ENCODE peak calls at places on chromosomes 1 and 21, in six cellular contexts. One of them, this sample, is unnamed.

GRCh38 chr1:151729157-151729965 is 8.0 kb downstream of the RIIAD1 start:
- DNase-seq in mammary epithelial cell: no peak
- DNase-seq in SJSA1: no peak
- DNase-seq in HFF-Myc: no peak
- DNase-seq in CD8-positive, alpha-beta T cell: no peak
- DNase-seq in uterus: no peak
- DNase-seq in this sample: no peak

GRCh38 chr1:226215239-226215638 is 8.2 kb upstream of the MIXL1 start:
- DNase-seq in mammary epithelial cell: no peak
- DNase-seq in SJSA1: peak; percentile 30
- DNase-seq in HFF-Myc: no peak
- DNase-seq in CD8-positive, alpha-beta T cell: no peak
- DNase-seq in uterus: no peak
- DNase-seq in this sample: no peak

GRCh38 chr1:54127594-54127993 is 25.2 kb downstream of the CDCP2 start:
- DNase-seq in mammary epithelial cell: no peak
- DNase-seq in SJSA1: no peak
- DNase-seq in HFF-Myc: no peak
- DNase-seq in CD8-positive, alpha-beta T cell: no peak
- DNase-seq in uterus: no peak
- DNase-seq in this sample: no peak

GRCh38 chr1:9075023-9075422 is 5.6 kb upstream of the SLC2A5 start:
- DNase-seq in mammary epithelial cell: no peak
- DNase-seq in SJSA1: no peak
- DNase-seq in HFF-Myc: no peak
- DNase-seq in CD8-positive, alpha-beta T cell: no peak
- DNase-seq in uterus: no peak
- DNase-seq in this sample: no peak

GRCh38 chr1:91687452-91687851 is 186.8 kb downstream of the CDC7 start:
- DNase-seq in mammary epithelial cell: no peak
- DNase-seq in SJSA1: no peak
- DNase-seq in HFF-Myc: no peak
- DNase-seq in CD8-positive, alpha-beta T cell: no peak
- DNase-seq in uterus: no peak
- DNase-seq in this sample: no peak

GRCh38 chr1:183472488-183473285 is at the start of gene SMG7:
- DNase-seq in mammary epithelial cell: peak; percentile 33
- DNase-seq in SJSA1: peak; percentile 54
- DNase-seq in HFF-Myc: no peak
- DNase-seq in CD8-positive, alpha-beta T cell: peak; percentile 54
- DNase-seq in uterus: no peak
- DNase-seq in this sample: peak; percentile 51

GRCh38 chr1:21926065-21926464 is 11.0 kb downstream of the HSPG2 start:
- DNase-seq in mammary epithelial cell: no peak
- DNase-seq in SJSA1: no peak
- DNase-seq in HFF-Myc: no peak
- DNase-seq in CD8-positive, alpha-beta T cell: no peak
- DNase-seq in uterus: no peak
- DNase-seq in this sample: no peak

GRCh38 chr21:34857874-34858273 is 189.1 kb downstream of the CLIC6 start:
- DNase-seq in mammary epithelial cell: no peak
- DNase-seq in SJSA1: no peak
- DNase-seq in HFF-Myc: no peak
- DNase-seq in CD8-positive, alpha-beta T cell: no peak
- DNase-seq in uterus: no peak
- DNase-seq in this sample: no peak

GRCh38 chr1:96473791-96474452 is 247.7 kb upstream of the PTBP2 start:
- DNase-seq in mammary epithelial cell: peak; percentile 98
- DNase-seq in SJSA1: peak; percentile 60
- DNase-seq in HFF-Myc: peak; percentile 16
- DNase-seq in CD8-positive, alpha-beta T cell: no peak
- DNase-seq in uterus: no peak
- DNase-seq in this sample: no peak

GRCh38 chr21:34968414-34969333 is 80.4 kb downstream of the RUNX1 start:
- DNase-seq in mammary epithelial cell: no peak
- DNase-seq in SJSA1: no peak
- DNase-seq in HFF-Myc: no peak
- DNase-seq in CD8-positive, alpha-beta T cell: no peak
- DNase-seq in uterus: no peak
- DNase-seq in this sample: no peak

GRCh38 chr21:32770514-32771133 is 931 bp downstream of the PAXBP1 start:
- DNase-seq in mammary epithelial cell: no peak
- DNase-seq in SJSA1: no peak
- DNase-seq in HFF-Myc: no peak
- DNase-seq in CD8-positive, alpha-beta T cell: no peak
- DNase-seq in uterus: no peak
- DNase-seq in this sample: peak; percentile 36

GRCh38 chr1:177754607-177755006 is 215.3 kb downstream of the SEC16B start:
- DNase-seq in mammary epithelial cell: no peak
- DNase-seq in SJSA1: no peak
- DNase-seq in HFF-Myc: no peak
- DNase-seq in CD8-positive, alpha-beta T cell: no peak
- DNase-seq in uterus: no peak
- DNase-seq in this sample: no peak

GRCh38 chr1:182002570-182002969 is 58.9 kb downstream of the ZNF648 start:
- DNase-seq in mammary epithelial cell: no peak
- DNase-seq in SJSA1: no peak
- DNase-seq in HFF-Myc: no peak
- DNase-seq in CD8-positive, alpha-beta T cell: no peak
- DNase-seq in uterus: no peak
- DNase-seq in this sample: no peak

GRCh38 chr1:228318823-228319241 is 87.8 kb downstream of the TRIM11 start:
- DNase-seq in mammary epithelial cell: no peak
- DNase-seq in SJSA1: no peak
- DNase-seq in HFF-Myc: no peak
- DNase-seq in CD8-positive, alpha-beta T cell: no peak
- DNase-seq in uterus: no peak
- DNase-seq in this sample: no peak

GRCh38 chr1:47280142-47280541 is 33.8 kb downstream of the STIL start:
- DNase-seq in mammary epithelial cell: peak; percentile 35
- DNase-seq in SJSA1: no peak
- DNase-seq in HFF-Myc: no peak
- DNase-seq in CD8-positive, alpha-beta T cell: no peak
- DNase-seq in uterus: no peak
- DNase-seq in this sample: no peak

GRCh38 chr1:16226495-16227179 is 10.3 kb downstream of the CPLANE2 start:
- DNase-seq in mammary epithelial cell: no peak
- DNase-seq in SJSA1: no peak
- DNase-seq in HFF-Myc: no peak
- DNase-seq in CD8-positive, alpha-beta T cell: no peak
- DNase-seq in uterus: no peak
- DNase-seq in this sample: peak; percentile 81

GRCh38 chr1:188261849-188262248 is 1433.1 kb downstream of the PLA2G4A start:
- DNase-seq in mammary epithelial cell: no peak
- DNase-seq in SJSA1: no peak
- DNase-seq in HFF-Myc: no peak
- DNase-seq in CD8-positive, alpha-beta T cell: no peak
- DNase-seq in uterus: no peak
- DNase-seq in this sample: no peak

GRCh38 chr1:111062081-111062480 is 77.8 kb downstream of the DRAM2 start:
- DNase-seq in mammary epithelial cell: peak; percentile 54
- DNase-seq in SJSA1: no peak
- DNase-seq in HFF-Myc: no peak
- DNase-seq in CD8-positive, alpha-beta T cell: no peak
- DNase-seq in uterus: no peak
- DNase-seq in this sample: no peak

GRCh38 chr1:228034954-228035837 is 28.4 kb downstream of the WNT3A start:
- DNase-seq in mammary epithelial cell: no peak
- DNase-seq in SJSA1: peak; percentile 33
- DNase-seq in HFF-Myc: no peak
- DNase-seq in CD8-positive, alpha-beta T cell: no peak
- DNase-seq in uterus: no peak
- DNase-seq in this sample: no peak

GRCh38 chr1:39317910-39318633 is 113.6 kb downstream of the MACF1 start:
- DNase-seq in mammary epithelial cell: no peak
- DNase-seq in SJSA1: no peak
- DNase-seq in HFF-Myc: no peak
- DNase-seq in CD8-positive, alpha-beta T cell: no peak
- DNase-seq in uterus: no peak
- DNase-seq in this sample: no peak

GRCh38 chr1:198667186-198667585 is 28.3 kb downstream of the PTPRC start:
- DNase-seq in mammary epithelial cell: no peak
- DNase-seq in SJSA1: no peak
- DNase-seq in HFF-Myc: no peak
- DNase-seq in CD8-positive, alpha-beta T cell: no peak
- DNase-seq in uterus: no peak
- DNase-seq in this sample: no peak

GRCh38 chr1:109913360-109913879 is 2.8 kb downstream of the CSF1 start:
- DNase-seq in mammary epithelial cell: no peak
- DNase-seq in SJSA1: no peak
- DNase-seq in HFF-Myc: no peak
- DNase-seq in CD8-positive, alpha-beta T cell: no peak
- DNase-seq in uterus: no peak
- DNase-seq in this sample: no peak
- H3K4me3 ChIP-seq in mammary epithelial cell: no peak overlapping the region
- H3K4me3 ChIP-seq in SJSA1: no peak overlapping the region
- H3K4me3 ChIP-seq in HFF-Myc: peak overlapping the region; percentile 84
- H3K4me3 ChIP-seq in CD8-positive, alpha-beta T cell: no peak overlapping the region
- H3K4me3 ChIP-seq in uterus: peak overlapping the region; percentile 83
- H3K4me3 ChIP-seq in this sample: no peak overlapping the region

DNA sequence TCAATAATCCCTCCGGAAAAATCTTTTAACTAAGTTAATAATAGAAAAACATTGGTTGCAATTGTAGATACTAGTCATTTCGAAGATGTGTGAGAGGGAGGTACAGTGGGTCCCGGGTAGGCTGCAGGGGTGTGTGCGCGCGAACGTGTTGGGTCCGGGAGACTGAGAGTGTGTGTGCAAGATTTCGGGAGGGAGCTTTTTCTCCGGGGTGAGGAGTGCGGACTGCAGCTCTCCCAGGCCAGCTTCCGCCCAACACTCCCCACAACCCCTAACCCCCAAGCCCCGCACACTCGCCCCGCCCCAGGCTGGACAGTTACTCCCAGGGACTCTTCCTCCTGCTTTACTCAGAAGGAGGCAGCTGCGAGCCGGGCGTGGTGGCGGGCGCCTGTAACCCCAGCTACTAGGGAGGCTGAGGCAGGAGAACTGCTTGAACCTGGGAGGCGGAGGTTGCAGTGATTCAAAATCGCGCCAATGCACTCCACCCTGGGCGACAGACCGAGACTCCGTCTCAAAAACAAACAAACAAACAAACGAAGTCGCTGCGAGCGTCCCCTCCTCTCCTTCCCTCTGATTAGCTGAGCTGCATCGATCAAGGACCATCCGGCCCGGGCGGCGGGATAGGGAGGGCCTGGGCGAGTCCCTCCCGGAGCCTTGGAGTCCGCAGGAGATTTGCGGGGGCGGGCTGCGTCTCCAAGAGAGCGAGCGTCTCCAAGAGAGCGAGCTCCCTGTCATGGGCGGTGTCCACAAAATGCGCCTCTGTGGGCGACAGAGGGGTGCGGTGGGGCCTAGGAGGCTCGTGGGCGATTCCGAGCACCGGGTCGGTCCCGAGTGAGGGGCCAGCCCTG is 28.3 kb upstream of the PPM1J start:
- DNase-seq in mammary epithelial cell: no peak
- DNase-seq in SJSA1: no peak
- DNase-seq in HFF-Myc: no peak
- DNase-seq in CD8-positive, alpha-beta T cell: no peak
- DNase-seq in uterus: no peak
- DNase-seq in this sample: no peak
- H3K4me3 ChIP-seq in mammary epithelial cell: peak overlapping the region; percentile 26
- H3K4me3 ChIP-seq in SJSA1: no peak overlapping the region
- H3K4me3 ChIP-seq in HFF-Myc: peak overlapping the region; percentile 31
- H3K4me3 ChIP-seq in CD8-positive, alpha-beta T cell: no peak overlapping the region
- H3K4me3 ChIP-seq in uterus: no peak overlapping the region
- H3K4me3 ChIP-seq in this sample: no peak overlapping the region

DNA sequence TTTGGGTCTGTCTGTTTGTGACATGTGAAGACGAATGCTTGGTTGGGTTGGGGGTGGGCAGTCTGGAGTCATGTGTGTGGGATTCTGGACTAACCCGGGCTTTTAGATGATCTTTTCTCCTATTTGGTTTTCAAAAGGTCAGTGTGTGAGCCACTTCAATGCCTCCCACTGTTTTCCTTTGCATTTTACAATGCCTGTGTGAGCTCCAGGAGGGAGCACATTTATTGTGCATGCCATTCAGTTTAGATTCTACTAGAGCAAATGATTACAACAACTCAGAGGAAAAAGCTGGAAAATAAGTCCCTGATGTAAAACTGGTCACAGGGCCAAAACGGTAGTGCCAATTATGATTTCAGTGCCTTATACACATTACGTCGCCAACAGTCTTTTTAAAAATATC is 90.9 kb downstream of the LYPLAL1 start:
- DNase-seq in mammary epithelial cell: no peak
- DNase-seq in SJSA1: no peak
- DNase-seq in HFF-Myc: no peak
- DNase-seq in CD8-positive, alpha-beta T cell: no peak
- DNase-seq in uterus: no peak
- DNase-seq in this sample: no peak
- H3K4me3 ChIP-seq in mammary epithelial cell: no peak overlapping the region
- H3K4me3 ChIP-seq in SJSA1: no peak overlapping the region
- H3K4me3 ChIP-seq in HFF-Myc: no peak overlapping the region
- H3K4me3 ChIP-seq in CD8-positive, alpha-beta T cell: no peak overlapping the region
- H3K4me3 ChIP-seq in uterus: no peak overlapping the region
- H3K4me3 ChIP-seq in this sample: no peak overlapping the region

DNA sequence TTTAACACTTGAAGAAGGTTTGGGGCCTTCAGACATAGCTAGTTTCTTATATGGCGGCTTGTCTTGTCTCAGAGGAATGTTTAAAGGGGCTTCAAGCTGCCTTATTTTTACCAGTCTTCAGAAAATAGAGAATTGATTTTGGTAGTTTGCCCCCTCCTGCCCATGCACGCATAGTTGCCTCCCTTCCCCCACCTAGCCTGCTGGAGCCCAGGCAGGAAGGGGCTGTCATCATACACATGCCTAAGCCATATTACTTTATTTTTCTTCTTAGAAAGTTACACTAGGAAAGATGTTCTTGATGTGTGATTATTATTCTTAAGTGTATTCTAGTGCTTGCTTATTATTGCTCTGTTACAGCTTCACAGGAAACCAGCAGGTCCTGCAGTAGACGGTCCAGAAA is 18.3 kb downstream of the PBX1 start:
- DNase-seq in mammary epithelial cell: no peak
- DNase-seq in SJSA1: no peak
- DNase-seq in HFF-Myc: no peak
- DNase-seq in CD8-positive, alpha-beta T cell: no peak
- DNase-seq in uterus: no peak
- DNase-seq in this sample: no peak
- H3K4me3 ChIP-seq in mammary epithelial cell: no peak overlapping the region
- H3K4me3 ChIP-seq in SJSA1: no peak overlapping the region
- H3K4me3 ChIP-seq in HFF-Myc: peak overlapping the region; percentile 37
- H3K4me3 ChIP-seq in CD8-positive, alpha-beta T cell: no peak overlapping the region
- H3K4me3 ChIP-seq in uterus: peak overlapping the region; percentile 35
- H3K4me3 ChIP-seq in this sample: no peak overlapping the region

This sample was measured in lung.